ENCODE peak calls at places on chromosomes 1 and 21, in ten cellular contexts. B is HEK293T; P is effector memory CD8-positive, alpha-beta T cell; T is Right ventricle myocardium inferior; R is NCI-H2081; O is hepatocyte; F is left cardiac atrium; N is naive thymus-derived CD4-positive, alpha-beta T cell; W is esophagus muscularis mucosa; C is Calu3. H is an unnamed sample.
A peak's percentile ranks its signal among the peaks of the same experiment; 100 is the strongest.

GRCh38 chr1:68165665-68166064 is 66.7 kb downstream of the WLS start:
- DNase-seq in B (no peak), P (no peak), T (no peak), R (no peak), O (no peak), F (no peak), N (no peak), W (peak; percentile 45), C (no peak), H (no peak)

GRCh38 chr1:160354388-160354985 is 11.3 kb downstream of the NCSTN start:
- DNase-seq in B (peak; percentile 70), P (no peak), T (no peak), R (peak; percentile 17), O (peak; percentile 38), F (no peak), N (no peak), W (no peak), C (peak; percentile 53), H (no peak)

GRCh38 chr1:82704393-82704792 is 903.7 kb downstream of the ADGRL2 start:
- DNase-seq in B (no peak), P (no peak), T (no peak), R (no peak), O (no peak), F (no peak), N (no peak), W (no peak), C (no peak), H (no peak)

GRCh38 chr1:225026701-225027100 is 97.2 kb downstream of the DNAH14 start:
- DNase-seq in B (no peak), P (no peak), T (no peak), R (no peak), O (no peak), F (no peak), N (no peak), W (no peak), C (no peak), H (no peak)

GRCh38 chr1:205676597-205676996 is 3.7 kb downstream of the SLC45A3 start:
- DNase-seq in B (no peak), P (no peak), T (no peak), R (no peak), O (no peak), F (no peak), N (no peak), W (no peak), C (no peak), H (no peak)

GRCh38 chr1:229011022-229011421 is 259.9 kb upstream of the RAB4A start:
- DNase-seq in B (no peak), P (no peak), T (no peak), R (no peak), O (no peak), F (no peak), N (no peak), W (no peak), C (no peak), H (no peak)

GRCh38 chr1:152021557-152021956 is 15.2 kb downstream of the S100A11 start:
- DNase-seq in B (no peak), P (no peak), T (no peak), R (no peak), O (no peak), F (no peak), N (no peak), W (no peak), C (no peak), H (no peak)

GRCh38 chr1:229258031-229258850 is 12.7 kb upstream of the RAB4A start:
- DNase-seq in B (peak; percentile 80), P (peak; percentile 61), T (no peak), R (peak; percentile 80), O (peak; percentile 81), F (peak; percentile 54), N (peak; percentile 49), W (no peak), C (peak; percentile 83), H (peak; percentile 33)

GRCh38 chr1:213899413-213899812 is 88.4 kb upstream of the PROX1 start:
- DNase-seq in B (no peak), P (no peak), T (no peak), R (no peak), O (no peak), F (no peak), N (no peak), W (no peak), C (no peak), H (no peak)

GRCh38 chr1:41608242-41608641 is 123.8 kb upstream of the EDN2 start:
- DNase-seq in B (no peak), P (no peak), T (no peak), R (no peak), O (peak; percentile 54), F (no peak), N (no peak), W (no peak), C (no peak), H (no peak)

GRCh38 chr21:42009018-42009830 is 936 bp downstream of the ZBTB21 start:
- DNase-seq in B (peak; percentile 56), P (peak; percentile 33), T (no peak), R (peak; percentile 8), O (peak; percentile 80), F (peak; percentile 61), N (peak; percentile 18), W (peak; percentile 92), C (peak; percentile 58), H (no peak)

GRCh38 chr1:39738622-39739366 is at the start of gene PPIE:
- DNase-seq in B (peak; percentile 96), P (peak; percentile 80), T (peak; percentile 97), R (peak; percentile 99), O (peak; percentile 96), F (peak; percentile 97), N (peak; percentile 78), W (peak; percentile 97), C (peak; percentile 88), H (peak; percentile 99)

GRCh38 chr1:2022063-2022770 is 3.1 kb downstream of the GABRD start:
- DNase-seq in B (no peak), P (no peak), T (no peak), R (no peak), O (no peak), F (no peak), N (no peak), W (no peak), C (no peak), H (no peak)

GRCh38 chr21:32524010-32524719 is 61.2 kb downstream of the TCP10L start:
- DNase-seq in B (no peak), P (no peak), T (no peak), R (no peak), O (no peak), F (peak; percentile 76), N (no peak), W (no peak), C (no peak), H (no peak)

GRCh38 chr1:25161981-25162380 is 70.3 kb downstream of the SYF2 start:
- DNase-seq in B (no peak), P (no peak), T (no peak), R (no peak), O (no peak), F (no peak), N (no peak), W (no peak), C (no peak), H (no peak)

GRCh38 chr1:55876276-55877060 is 661.3 kb upstream of the USP24 start:
- DNase-seq in B (no peak), P (no peak), T (no peak), R (no peak), O (no peak), F (peak; percentile 29), N (no peak), W (no peak), C (no peak), H (no peak)

GRCh38 chr1:199161766-199162303 is 523.0 kb downstream of the PTPRC start:
- DNase-seq in B (no peak), P (no peak), T (no peak), R (no peak), O (no peak), F (no peak), N (no peak), W (no peak), C (no peak), H (no peak)

GRCh38 chr1:104402178-104402577 is 652.5 kb downstream of the AMY1C start:
- DNase-seq in B (no peak), P (no peak), T (no peak), R (no peak), O (no peak), F (no peak), N (no peak), W (no peak), C (no peak), H (no peak)

GRCh38 chr1:154589780-154590179 is 18.2 kb downstream of the ADAR start:
- DNase-seq in B (no peak), P (no peak), T (no peak), R (no peak), O (no peak), F (no peak), N (no peak), W (no peak), C (no peak), H (no peak)

GRCh38 chr1:47172782-47173181 is 17.1 kb downstream of the PDZK1IP1 start:
- DNase-seq in B (no peak), P (no peak), T (no peak), R (no peak), O (no peak), F (no peak), N (no peak), W (peak; percentile 77), C (no peak), H (no peak)

GRCh38 chr21:41641821-41642368 is 125.0 kb downstream of the RIPK4 start:
- DNase-seq in B (no peak), P (no peak), T (peak; percentile 85), R (no peak), O (peak; percentile 71), F (peak; percentile 89), N (no peak), W (no peak), C (peak; percentile 72), H (no peak)

GRCh38 chr1:32967863-32968571 is 3.4 kb upstream of the RNF19B start:
- DNase-seq in B (no peak), P (no peak), T (no peak), R (no peak), O (no peak), F (no peak), N (no peak), W (no peak), C (no peak), H (no peak)

GRCh38 chr1:240242601-240243144 is 151.0 kb downstream of the FMN2 start:
- DNase-seq in B (no peak), P (no peak), T (no peak), R (no peak), O (no peak), F (no peak), N (no peak), W (no peak), C (no peak), H (no peak)

GRCh38 chr21:31660134-31660565 is 657 bp downstream of the SOD1 start:
- DNase-seq in B (no peak), P (no peak), T (peak; percentile 77), R (no peak), O (peak; percentile 61), F (no peak), N (no peak), W (no peak), C (peak; percentile 29), H (no peak)

GRCh38 chr1:68975534-68975933 is 478.7 kb upstream of the DEPDC1 start:
- DNase-seq in B (no peak), P (no peak), T (no peak), R (no peak), O (no peak), F (no peak), N (no peak), W (no peak), C (no peak), H (peak; percentile 6)

GRCh38 chr1:245873068-245873467 is 634.0 kb downstream of the SMYD3 start:
- DNase-seq in B (no peak), P (no peak), T (no peak), R (no peak), O (no peak), F (no peak), N (no peak), W (no peak), C (no peak), H (no peak)

GRCh38 chr1:20164694-20165202 is 21.1 kb upstream of the UBXN10 start:
- DNase-seq in B (no peak), P (no peak), T (no peak), R (no peak), O (no peak), F (peak; percentile 67), N (no peak), W (no peak), C (no peak), H (no peak)

GRCh38 chr21:31554511-31555022 is 104.9 kb upstream of the SOD1 start:
- DNase-seq in B (no peak), P (no peak), T (no peak), R (no peak), O (no peak), F (no peak), N (no peak), W (no peak), C (peak; percentile 4), H (no peak)

H was measured in NCI-H774.